ENCODE peak calls at places on chromosomes 1 and 21, in six cellular contexts. One of them, this sample, is unnamed.

GRCh38 chr1:46458190-46458589 is 31.4 kb upstream of the DMBX1 start:
- DNase-seq in NCI-H2081: no peak
- DNase-seq in stimulated activated CD8-positive, alpha-beta memory T cell treated with anti-CD3 and anti-CD28 coated beads, Interleukin-2, amount 100 ng/mL, for 1 hour: no peak
- DNase-seq in psoas muscle: peak
- DNase-seq in activated CD4-positive, alpha-beta T cell treated with anti-CD3 and anti-CD28 coated beads, Interleukin-2, amount 50 U/mL, for 48 hours: no peak
- DNase-seq in kidney epithelial cell: no peak
- DNase-seq in this sample: no peak

GRCh38 chr1:236204656-236205055 is 62.3 kb downstream of the GPR137B start:
- DNase-seq in NCI-H2081: no peak
- DNase-seq in stimulated activated CD8-positive, alpha-beta memory T cell treated with anti-CD3 and anti-CD28 coated beads, Interleukin-2, amount 100 ng/mL, for 1 hour: no peak
- DNase-seq in psoas muscle: no peak
- DNase-seq in activated CD4-positive, alpha-beta T cell treated with anti-CD3 and anti-CD28 coated beads, Interleukin-2, amount 50 U/mL, for 48 hours: no peak
- DNase-seq in kidney epithelial cell: no peak
- DNase-seq in this sample: peak

GRCh38 chr1:160090760-160091159 is 7.7 kb downstream of the IGSF8 start:
- DNase-seq in NCI-H2081: no peak
- DNase-seq in stimulated activated CD8-positive, alpha-beta memory T cell treated with anti-CD3 and anti-CD28 coated beads, Interleukin-2, amount 100 ng/mL, for 1 hour: no peak
- DNase-seq in psoas muscle: no peak
- DNase-seq in activated CD4-positive, alpha-beta T cell treated with anti-CD3 and anti-CD28 coated beads, Interleukin-2, amount 50 U/mL, for 48 hours: no peak
- DNase-seq in kidney epithelial cell: no peak
- DNase-seq in this sample: no peak

GRCh38 chr1:12518956-12519707 is 98.9 kb downstream of the DHRS3 start:
- DNase-seq in NCI-H2081: no peak
- DNase-seq in stimulated activated CD8-positive, alpha-beta memory T cell treated with anti-CD3 and anti-CD28 coated beads, Interleukin-2, amount 100 ng/mL, for 1 hour: no peak
- DNase-seq in psoas muscle: peak
- DNase-seq in activated CD4-positive, alpha-beta T cell treated with anti-CD3 and anti-CD28 coated beads, Interleukin-2, amount 50 U/mL, for 48 hours: peak
- DNase-seq in kidney epithelial cell: peak
- DNase-seq in this sample: peak

GRCh38 chr1:104353580-104353979 is 603.9 kb downstream of the AMY1C start:
- DNase-seq in NCI-H2081: no peak
- DNase-seq in stimulated activated CD8-positive, alpha-beta memory T cell treated with anti-CD3 and anti-CD28 coated beads, Interleukin-2, amount 100 ng/mL, for 1 hour: no peak
- DNase-seq in psoas muscle: no peak
- DNase-seq in activated CD4-positive, alpha-beta T cell treated with anti-CD3 and anti-CD28 coated beads, Interleukin-2, amount 50 U/mL, for 48 hours: no peak
- DNase-seq in kidney epithelial cell: no peak
- DNase-seq in this sample: no peak

GRCh38 chr1:42940851-42941639 is 17.6 kb downstream of the SLC2A1 start:
- DNase-seq in NCI-H2081: no peak
- DNase-seq in stimulated activated CD8-positive, alpha-beta memory T cell treated with anti-CD3 and anti-CD28 coated beads, Interleukin-2, amount 100 ng/mL, for 1 hour: no peak
- DNase-seq in psoas muscle: peak
- DNase-seq in activated CD4-positive, alpha-beta T cell treated with anti-CD3 and anti-CD28 coated beads, Interleukin-2, amount 50 U/mL, for 48 hours: no peak
- DNase-seq in kidney epithelial cell: peak
- DNase-seq in this sample: peak

GRCh38 chr21:43801006-43801783 is 11.8 kb downstream of the RRP1 start:
- DNase-seq in NCI-H2081: no peak
- DNase-seq in stimulated activated CD8-positive, alpha-beta memory T cell treated with anti-CD3 and anti-CD28 coated beads, Interleukin-2, amount 100 ng/mL, for 1 hour: no peak
- DNase-seq in psoas muscle: no peak
- DNase-seq in activated CD4-positive, alpha-beta T cell treated with anti-CD3 and anti-CD28 coated beads, Interleukin-2, amount 50 U/mL, for 48 hours: no peak
- DNase-seq in kidney epithelial cell: no peak
- DNase-seq in this sample: no peak

GRCh38 chr1:245008761-245009160 is 144.4 kb upstream of the HNRNPU start:
- DNase-seq in NCI-H2081: no peak
- DNase-seq in stimulated activated CD8-positive, alpha-beta memory T cell treated with anti-CD3 and anti-CD28 coated beads, Interleukin-2, amount 100 ng/mL, for 1 hour: no peak
- DNase-seq in psoas muscle: no peak
- DNase-seq in activated CD4-positive, alpha-beta T cell treated with anti-CD3 and anti-CD28 coated beads, Interleukin-2, amount 50 U/mL, for 48 hours: no peak
- DNase-seq in kidney epithelial cell: no peak
- DNase-seq in this sample: no peak

GRCh38 chr1:175629318-175629694 is 114.1 kb downstream of the TNR start:
- DNase-seq in NCI-H2081: no peak
- DNase-seq in stimulated activated CD8-positive, alpha-beta memory T cell treated with anti-CD3 and anti-CD28 coated beads, Interleukin-2, amount 100 ng/mL, for 1 hour: no peak
- DNase-seq in psoas muscle: no peak
- DNase-seq in activated CD4-positive, alpha-beta T cell treated with anti-CD3 and anti-CD28 coated beads, Interleukin-2, amount 50 U/mL, for 48 hours: no peak
- DNase-seq in kidney epithelial cell: no peak
- DNase-seq in this sample: no peak

GRCh38 chr1:8116892-8117262 is 90.8 kb upstream of the ERRFI1 start:
- DNase-seq in NCI-H2081: no peak
- DNase-seq in stimulated activated CD8-positive, alpha-beta memory T cell treated with anti-CD3 and anti-CD28 coated beads, Interleukin-2, amount 100 ng/mL, for 1 hour: no peak
- DNase-seq in psoas muscle: peak
- DNase-seq in activated CD4-positive, alpha-beta T cell treated with anti-CD3 and anti-CD28 coated beads, Interleukin-2, amount 50 U/mL, for 48 hours: no peak
- DNase-seq in kidney epithelial cell: no peak
- DNase-seq in this sample: no peak

GRCh38 chr1:18549896-18550295 is 69.2 kb downstream of the KLHDC7A start:
- DNase-seq in NCI-H2081: no peak
- DNase-seq in stimulated activated CD8-positive, alpha-beta memory T cell treated with anti-CD3 and anti-CD28 coated beads, Interleukin-2, amount 100 ng/mL, for 1 hour: no peak
- DNase-seq in psoas muscle: no peak
- DNase-seq in activated CD4-positive, alpha-beta T cell treated with anti-CD3 and anti-CD28 coated beads, Interleukin-2, amount 50 U/mL, for 48 hours: no peak
- DNase-seq in kidney epithelial cell: no peak
- DNase-seq in this sample: no peak

GRCh38 chr1:228099331-228099732 is 3.8 kb downstream of the C1orf35 start:
- DNase-seq in NCI-H2081: no peak
- DNase-seq in stimulated activated CD8-positive, alpha-beta memory T cell treated with anti-CD3 and anti-CD28 coated beads, Interleukin-2, amount 100 ng/mL, for 1 hour: no peak
- DNase-seq in psoas muscle: peak
- DNase-seq in activated CD4-positive, alpha-beta T cell treated with anti-CD3 and anti-CD28 coated beads, Interleukin-2, amount 50 U/mL, for 48 hours: no peak
- DNase-seq in kidney epithelial cell: no peak
- DNase-seq in this sample: no peak

GRCh38 chr21:17925900-17926299 is 106.7 kb upstream of the C21orf91 start:
- DNase-seq in NCI-H2081: no peak
- DNase-seq in stimulated activated CD8-positive, alpha-beta memory T cell treated with anti-CD3 and anti-CD28 coated beads, Interleukin-2, amount 100 ng/mL, for 1 hour: no peak
- DNase-seq in psoas muscle: no peak
- DNase-seq in activated CD4-positive, alpha-beta T cell treated with anti-CD3 and anti-CD28 coated beads, Interleukin-2, amount 50 U/mL, for 48 hours: no peak
- DNase-seq in kidney epithelial cell: no peak
- DNase-seq in this sample: peak

GRCh38 chr1:16173447-16174260 is 17.8 kb upstream of the EPHA2 start:
- DNase-seq in NCI-H2081: no peak
- DNase-seq in stimulated activated CD8-positive, alpha-beta memory T cell treated with anti-CD3 and anti-CD28 coated beads, Interleukin-2, amount 100 ng/mL, for 1 hour: no peak
- DNase-seq in psoas muscle: no peak
- DNase-seq in activated CD4-positive, alpha-beta T cell treated with anti-CD3 and anti-CD28 coated beads, Interleukin-2, amount 50 U/mL, for 48 hours: no peak
- DNase-seq in kidney epithelial cell: no peak
- DNase-seq in this sample: peak

GRCh38 chr21:14522689-14523088 is 23.4 kb downstream of the SAMSN1 start:
- DNase-seq in NCI-H2081: no peak
- DNase-seq in stimulated activated CD8-positive, alpha-beta memory T cell treated with anti-CD3 and anti-CD28 coated beads, Interleukin-2, amount 100 ng/mL, for 1 hour: no peak
- DNase-seq in psoas muscle: no peak
- DNase-seq in activated CD4-positive, alpha-beta T cell treated with anti-CD3 and anti-CD28 coated beads, Interleukin-2, amount 50 U/mL, for 48 hours: no peak
- DNase-seq in kidney epithelial cell: no peak
- DNase-seq in this sample: no peak

GRCh38 chr1:212218911-212219310 is 66.3 kb upstream of the PPP2R5A start:
- DNase-seq in NCI-H2081: no peak
- DNase-seq in stimulated activated CD8-positive, alpha-beta memory T cell treated with anti-CD3 and anti-CD28 coated beads, Interleukin-2, amount 100 ng/mL, for 1 hour: no peak
- DNase-seq in psoas muscle: no peak
- DNase-seq in activated CD4-positive, alpha-beta T cell treated with anti-CD3 and anti-CD28 coated beads, Interleukin-2, amount 50 U/mL, for 48 hours: no peak
- DNase-seq in kidney epithelial cell: peak
- DNase-seq in this sample: no peak

GRCh38 chr1:165222580-165222979 is 133.9 kb downstream of the LMX1A start:
- DNase-seq in NCI-H2081: no peak
- DNase-seq in stimulated activated CD8-positive, alpha-beta memory T cell treated with anti-CD3 and anti-CD28 coated beads, Interleukin-2, amount 100 ng/mL, for 1 hour: no peak
- DNase-seq in psoas muscle: no peak
- DNase-seq in activated CD4-positive, alpha-beta T cell treated with anti-CD3 and anti-CD28 coated beads, Interleukin-2, amount 50 U/mL, for 48 hours: no peak
- DNase-seq in kidney epithelial cell: no peak
- DNase-seq in this sample: no peak

GRCh38 chr1:248046536-248046935 is at the start of gene OR2L3:
- DNase-seq in NCI-H2081: no peak
- DNase-seq in stimulated activated CD8-positive, alpha-beta memory T cell treated with anti-CD3 and anti-CD28 coated beads, Interleukin-2, amount 100 ng/mL, for 1 hour: no peak
- DNase-seq in psoas muscle: no peak
- DNase-seq in activated CD4-positive, alpha-beta T cell treated with anti-CD3 and anti-CD28 coated beads, Interleukin-2, amount 50 U/mL, for 48 hours: no peak
- DNase-seq in kidney epithelial cell: no peak
- DNase-seq in this sample: no peak

This sample was measured in PC-3.